ENCODE peak calls at places on chromosome 10, in five cellular contexts. U is stomach, J is K562, P is HepG2, Q is Panc1. L is an unnamed sample. For H3K9me3, the result is how much of the 10 kb centered on the place peaks cover.

GRCh38 chr10:99431190-99431549 is 746 bp upstream of the GOT1 start:
- DNase-seq in U (peak), J (peak), P (no peak), Q (no peak), L (no peak)

GRCh38 chr10:17113889-17114288 is 15.7 kb downstream of the CUBN start:
- DNase-seq in U (no peak), J (no peak), P (no peak), Q (no peak), L (no peak)

GRCh38 chr10:14971867-14972448 is 12.8 kb downstream of the MEIG1 start:
- DNase-seq in U (peak), J (no peak), P (no peak), Q (no peak), L (no peak)

GRCh38 chr10:21473135-21473534 is 52.3 kb downstream of the SKIDA1 start:
- DNase-seq in U (no peak), J (no peak), P (no peak), Q (no peak), L (no peak)

GRCh38 chr10:122151121-122151694 is 119.9 kb upstream of the BTBD16 start:
- DNase-seq in U (no peak), J (no peak), P (no peak), Q (no peak), L (no peak)

GRCh38 chr10:98376485-98376884 is 38.5 kb downstream of the PYROXD2 start:
- DNase-seq in U (no peak), J (no peak), P (no peak), Q (no peak), L (no peak)

GRCh38 chr10:122630526-122630925 is 69.1 kb downstream of the C10orf120 start:
- DNase-seq in U (peak), J (no peak), P (no peak), Q (no peak), L (no peak)

GRCh38 chr10:18735711-18736110 is 76.5 kb downstream of the ARL5B start:
- DNase-seq in U (no peak), J (no peak), P (no peak), Q (no peak), L (no peak)

GRCh38 chr10:22437620-22438588 is 92.6 kb downstream of the SPAG6 start:
- DNase-seq in U (peak), J (no peak), P (peak), Q (no peak), L (no peak)

GRCh38 chr10:92627845-92628480 is 35.0 kb downstream of the KIF11 start:
- DNase-seq in U (no peak), J (no peak), P (no peak), Q (no peak), L (no peak)

GRCh38 chr10:120588311-120588710 is 131.3 kb downstream of the PLPP4 start:
- DNase-seq in U (no peak), J (no peak), P (no peak), Q (no peak), L (no peak)

GRCh38 chr10:118904284-118904683 is 125.2 kb upstream of the NANOS1 start:
- DNase-seq in U (no peak), J (no peak), P (no peak), Q (no peak), L (no peak)

GRCh38 chr10:69057951-69058297 is 30.0 kb upstream of the SRGN start:
- DNase-seq in U (no peak), J (no peak), P (no peak), Q (no peak), L (no peak)

DNA sequence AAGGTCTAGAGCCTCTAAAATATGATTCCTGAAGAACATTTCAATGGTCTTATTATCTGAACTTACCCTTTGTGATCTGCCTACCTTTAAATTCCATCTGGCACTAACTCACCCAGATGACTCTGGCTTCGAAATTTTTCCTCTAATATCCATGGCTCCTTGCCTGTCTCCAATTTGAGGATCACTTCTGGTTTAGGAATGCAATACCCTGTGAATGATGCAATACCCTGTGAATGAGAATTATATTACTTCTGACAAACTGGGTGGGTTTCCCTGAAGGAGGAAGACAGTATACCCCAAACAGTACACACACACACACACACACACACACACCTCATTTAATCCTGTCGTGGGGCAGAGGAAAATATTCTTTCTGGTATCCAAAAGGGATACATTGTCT is 115.3 kb downstream of the ZNF33B start:
- DNase-seq in U (no peak), J (no peak), P (no peak), Q (no peak), L (no peak)
- H3K9me3 ChIP-seq in U (half or more), J (under half), P (under half), Q (under half), L (under half)

GRCh38 chr10:13852872-13853271 is 266.1 kb downstream of the PRPF18 start:
- DNase-seq in U (no peak), J (no peak), P (no peak), Q (no peak), L (no peak)
- TF ChIP-seq POLR2AphosphoS5 in U (no peak), J (no peak), P (no peak), Q (no peak), L (no peak)

GRCh38 chr10:38157270-38157685 is 63.1 kb downstream of the ZNF37A start:
- DNase-seq in U (no peak), J (no peak), P (no peak), Q (no peak), L (no peak)
- H3K9me3 ChIP-seq in U (half or more), J (under half), P (under half), Q (under half), L (under half)

GRCh38 chr10:127908106-127908957 is 1.4 kb downstream of the PTPRE start:
- DNase-seq in U (no peak), J (no peak), P (peak), Q (no peak), L (no peak)
- TF ChIP-seq POLR2AphosphoS5 in U (no peak), J (no peak), P (no peak), Q (no peak), L (no peak)

GRCh38 chr10:37101261-37101660 is 24.1 kb upstream of the ANKRD30A start:
- DNase-seq in U (no peak), J (no peak), P (no peak), Q (no peak), L (no peak)
- H3K9me3 ChIP-seq in U (under half), J (under half), P (under half), Q (under half), L (under half)

DNA sequence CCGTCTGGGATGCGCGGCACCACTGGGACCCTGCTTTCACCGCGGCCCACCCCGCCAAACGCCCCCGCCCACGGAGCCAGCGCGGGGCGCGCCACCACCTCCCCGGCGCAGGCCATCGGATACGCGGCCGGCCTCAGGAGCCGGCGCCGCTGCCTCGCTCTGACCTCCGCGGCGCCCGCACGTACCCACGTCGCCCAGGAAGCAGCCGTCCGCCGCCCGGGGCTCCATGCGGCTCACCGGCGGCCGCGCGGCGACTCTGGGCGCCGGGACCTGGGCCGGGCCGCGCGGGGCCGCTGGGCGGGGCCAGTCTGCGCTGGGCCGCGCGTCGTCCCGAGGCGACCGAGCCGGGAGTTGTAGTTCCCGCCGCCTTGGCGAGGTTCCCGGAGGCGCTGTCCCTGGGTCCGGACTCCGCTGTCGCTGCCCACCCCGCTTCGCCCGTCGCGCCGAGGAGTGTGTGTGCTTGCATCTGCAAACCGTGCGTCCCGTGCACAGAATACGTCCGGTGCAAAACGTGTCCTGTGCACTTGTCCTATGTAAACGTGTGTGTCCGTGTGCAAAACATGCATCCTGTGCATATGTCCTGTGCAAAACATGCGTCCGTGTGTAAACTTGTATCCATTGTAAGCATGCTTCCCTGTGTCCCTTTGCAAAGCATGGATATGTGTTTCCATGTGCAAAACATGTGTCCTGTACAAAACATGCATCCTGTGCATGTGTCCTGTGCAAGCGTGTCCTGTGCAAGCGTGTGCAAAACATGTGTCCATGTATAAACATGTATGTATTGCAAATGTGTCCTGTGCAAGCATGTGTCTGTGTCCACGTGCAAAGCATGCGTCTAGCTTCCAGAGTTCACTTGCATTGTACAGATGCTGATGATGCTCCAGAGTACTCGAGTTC is at the start of gene ASB13:
- DNase-seq in U (peak), J (peak), P (peak), Q (no peak), L (no peak)
- TF ChIP-seq POLR2AphosphoS5 in U (no peak), J (peak), P (no peak), Q (no peak), L (no peak)

DNA sequence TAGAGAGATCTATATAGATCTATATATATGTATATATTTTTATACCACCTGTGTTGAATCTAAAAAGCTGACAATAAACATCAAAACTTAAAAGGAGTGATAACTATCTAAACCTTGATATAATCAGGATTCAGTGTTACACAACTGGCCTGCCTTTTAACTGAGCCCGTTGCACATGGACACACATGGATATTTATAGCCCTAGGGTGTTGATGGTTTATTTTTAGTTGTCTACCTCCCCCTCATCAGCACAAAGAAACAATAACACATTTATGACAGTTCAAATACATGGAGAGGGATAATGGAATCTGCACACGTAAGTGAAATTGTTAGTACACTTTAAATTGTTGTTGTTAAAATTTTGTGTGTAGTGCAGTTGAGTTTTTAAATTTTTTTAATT is 336.9 kb downstream of the ZNF248 start:
- DNase-seq in U (no peak), J (no peak), P (no peak), Q (no peak), L (no peak)
- H3K9me3 ChIP-seq in U (under half), J (under half), P (under half), Q (under half), L (under half)

DNA sequence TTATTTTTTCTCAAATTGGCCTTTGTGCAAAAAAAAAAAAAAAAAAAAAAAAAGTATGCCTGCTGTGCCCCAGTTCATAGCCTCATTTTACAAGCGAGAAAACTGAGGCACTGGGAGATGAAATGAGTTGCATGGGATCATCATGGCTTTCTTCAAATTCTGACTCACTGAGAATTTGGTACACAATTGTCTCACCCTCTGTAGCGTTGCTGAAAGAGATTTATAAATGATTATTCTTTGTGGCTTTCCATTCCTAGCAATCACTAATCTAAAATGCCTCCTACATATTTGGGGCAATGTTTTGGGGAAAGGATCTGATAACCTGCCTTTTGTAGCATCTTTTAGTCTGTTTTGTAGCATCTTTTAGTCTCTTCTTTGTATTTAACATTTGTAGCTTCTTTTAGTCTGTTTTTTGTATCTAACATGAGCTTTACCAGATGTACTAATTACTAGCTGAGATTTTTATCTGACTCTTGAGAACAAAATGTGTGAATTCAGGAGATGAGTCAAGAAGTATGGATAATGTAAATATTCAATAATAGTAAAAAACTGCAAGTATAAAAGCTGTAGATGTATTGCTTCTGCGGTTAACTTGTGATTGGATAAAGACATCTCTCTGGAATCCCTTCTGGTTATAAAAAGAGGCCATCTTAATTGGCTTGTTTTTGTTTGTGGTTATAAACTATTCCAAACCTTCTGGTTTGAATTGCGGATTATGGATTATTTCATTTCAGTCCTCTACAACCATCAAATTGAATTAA is 161.4 kb downstream of the ARID5B start:
- DNase-seq in U (no peak), J (no peak), P (no peak), Q (no peak), L (no peak)
- TF ChIP-seq POLR2AphosphoS5 in U (no peak), J (no peak), P (no peak), Q (no peak), L (no peak)